ENCODE peak calls at places on chromosomes 7 and 10, in eight cellular contexts. C is small intestine, U is hepatocyte, L is foreskin keratinocyte, M is psoas muscle, A is heart left ventricle, H is GM23338, N is neural progenitor cell. Q is an unnamed sample.

GRCh38 chr7:99042957-99043356 is 101.0 kb downstream of the SMURF1 start:
- DNase-seq in N (no peak), A (no peak), L (no peak), H (no peak), C (no peak), M (no peak), U (no peak), Q (peak; percentile 66)

GRCh38 chr10:113326160-113327111 is 226.4 kb upstream of the HABP2 start:
- DNase-seq in U (peak; percentile 54), C (no peak), L (peak; percentile 60), N (peak; percentile 70), M (peak; percentile 79), H (peak; percentile 43), A (peak; percentile 54), Q (peak; percentile 82)

GRCh38 chr7:91128574-91129348 is 135.5 kb upstream of the FZD1 start:
- DNase-seq in L (no peak), U (no peak), C (no peak), A (no peak), N (peak; percentile 35), H (peak; percentile 42), M (no peak), Q (no peak)

GRCh38 chr7:94497874-94498670 is 11.5 kb upstream of the CASD1 start:
- DNase-seq in M (no peak), N (no peak), L (no peak), A (no peak), U (no peak), H (no peak), C (no peak), Q (no peak)

GRCh38 chr7:73526892-73527821 is 5.1 kb upstream of the BAZ1B start:
- DNase-seq in H (peak; percentile 45), M (no peak), C (no peak), A (no peak), N (peak; percentile 7), L (no peak), U (no peak), Q (peak; percentile 21)

GRCh38 chr7:68434857-68435256 is 1163.4 kb upstream of the AUTS2 start:
- DNase-seq in L (no peak), N (peak; percentile 20), H (no peak), U (no peak), A (no peak), M (no peak), C (no peak), Q (no peak)

GRCh38 chr7:137762334-137762733 is 84.4 kb downstream of the DGKI start:
- DNase-seq in C (no peak), U (no peak), L (no peak), A (no peak), N (no peak), M (no peak), H (no peak), Q (no peak)

GRCh38 chr10:100736144-100736808 is 9.1 kb upstream of the PAX2 start:
- DNase-seq in A (no peak), N (no peak), L (no peak), H (no peak), U (no peak), C (no peak), M (no peak), Q (no peak)

GRCh38 chr10:71077143-71077581 is 135.2 kb upstream of the UNC5B start:
- DNase-seq in L (peak; percentile 48), N (no peak), C (no peak), U (no peak), A (no peak), H (no peak), M (no peak), Q (no peak)

GRCh38 chr10:63563623-63564022 is 42.4 kb downstream of the REEP3 start:
- DNase-seq in M (no peak), N (no peak), U (no peak), A (no peak), C (no peak), L (no peak), H (no peak), Q (no peak)

GRCh38 chr7:127652333-127653248 is 597 bp downstream of the SND1 start:
- DNase-seq in A (no peak), U (no peak), N (no peak), L (peak; percentile 19), H (peak; percentile 40), M (no peak), C (peak; percentile 35), Q (peak; percentile 17)

GRCh38 chr10:97498841-97499560 is at the start of gene UBTD1:
- DNase-seq in U (peak; percentile 81), N (peak; percentile 78), L (peak; percentile 29), A (peak; percentile 72), H (peak; percentile 67), C (no peak), M (peak; percentile 63), Q (peak; percentile 39)

GRCh38 chr10:13831711-13832110 is 244.9 kb downstream of the PRPF18 start:
- DNase-seq in M (no peak), L (no peak), H (no peak), N (peak; percentile 43), C (no peak), A (peak; percentile 34), U (no peak), Q (no peak)

GRCh38 chr10:49759787-49760551 is 2.2 kb downstream of the OGDHL start:
- DNase-seq in U (no peak), N (no peak), A (no peak), C (no peak), H (peak; percentile 3), L (peak; percentile 22), M (no peak), Q (no peak)

GRCh38 chr7:4000139-4000538 is 682.0 kb upstream of the FOXK1 start:
- DNase-seq in M (no peak), U (no peak), H (peak; percentile 24), A (no peak), C (no peak), L (no peak), N (no peak), Q (no peak)

GRCh38 chr7:17041324-17041723 is 159.5 kb upstream of the AGR3 start:
- DNase-seq in N (no peak), C (peak; percentile 16), A (no peak), H (no peak), M (no peak), L (peak; percentile 83), U (no peak), Q (peak; percentile 97)

GRCh38 chr10:118674226-118674919 is 78.9 kb upstream of the PRLHR start:
- DNase-seq in A (no peak), U (no peak), H (no peak), L (no peak), M (no peak), N (no peak), C (no peak), Q (no peak)

GRCh38 chr7:70812511-70812910 is 319.4 kb upstream of the GALNT17 start:
- DNase-seq in C (no peak), M (no peak), A (no peak), H (peak; percentile 67), N (peak; percentile 52), L (no peak), U (no peak), Q (peak; percentile 7)

GRCh38 chr7:82507976-82508677 is 64.5 kb upstream of the CACNA2D1 start:
- DNase-seq in H (peak; percentile 46), U (peak; percentile 5), A (no peak), N (no peak), L (no peak), C (peak; percentile 74), M (no peak), Q (no peak)

GRCh38 chr7:29614229-29614628 is 50.6 kb downstream of the PRR15 start:
- DNase-seq in L (no peak), C (no peak), M (no peak), H (no peak), U (no peak), N (no peak), A (no peak), Q (no peak)
- H3K4me1 ChIP-seq in L (peaks cover 3% of the 10 kb centered on the region), C (no peaks in the 10 kb centered on the region), M (no peaks in the 10 kb centered on the region), H (peaks cover 20% of the 10 kb centered on the region), U (peaks cover 8% of the 10 kb centered on the region), N (peaks cover 11% of the 10 kb centered on the region), A (no peaks in the 10 kb centered on the region), Q (no peaks in the 10 kb centered on the region)

DNA sequence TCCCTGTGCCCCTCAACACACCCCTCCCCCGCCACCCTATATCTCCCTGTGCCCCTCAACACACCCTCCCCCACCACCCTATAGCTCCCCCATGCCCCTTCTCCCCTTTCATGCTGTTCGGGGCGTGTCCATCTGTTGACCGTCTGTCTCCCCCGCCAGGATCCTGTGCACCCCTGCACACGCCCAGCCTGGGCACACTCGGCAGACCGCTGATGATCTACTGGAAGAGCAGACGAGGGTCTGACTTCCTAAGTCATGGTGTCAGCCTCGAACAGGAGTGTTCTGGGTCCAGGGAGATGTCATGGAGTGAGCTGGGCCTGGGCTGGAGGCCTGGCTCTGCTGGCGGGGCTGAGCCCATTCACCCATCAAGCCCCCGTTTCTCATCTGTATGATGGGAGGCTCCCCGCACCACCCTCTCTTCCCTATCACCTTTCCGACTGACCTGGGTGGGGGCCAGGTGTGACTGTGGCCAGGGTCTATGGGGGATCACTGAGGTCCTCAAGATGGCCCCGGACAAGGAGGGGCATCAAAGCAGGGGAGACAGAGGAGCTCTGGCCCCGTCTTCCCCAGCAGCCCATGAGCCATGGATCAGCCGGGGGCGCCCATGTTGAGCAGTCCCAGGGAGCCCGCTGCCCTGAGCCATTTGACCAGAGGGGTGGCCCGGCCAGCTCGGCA is 48.3 kb downstream of the PDGFA start:
- DNase-seq in U (no peak), A (no peak), N (no peak), L (no peak), M (no peak), H (no peak), C (no peak), Q (no peak)
- H3K4me1 ChIP-seq in U (peaks cover 16% of the 10 kb centered on the region), A (no peaks in the 10 kb centered on the region), N (no peaks in the 10 kb centered on the region), L (peaks cover 3% of the 10 kb centered on the region), M (peaks cover 17% of the 10 kb centered on the region), H (no peaks in the 10 kb centered on the region), C (no peaks in the 10 kb centered on the region), Q (peaks cover 28% of the 10 kb centered on the region)

GRCh38 chr7:145219461-145219860 is 383.6 kb upstream of the TPK1 start:
- DNase-seq in L (no peak), H (no peak), N (no peak), M (no peak), U (no peak), C (no peak), A (no peak), Q (no peak)

DNA sequence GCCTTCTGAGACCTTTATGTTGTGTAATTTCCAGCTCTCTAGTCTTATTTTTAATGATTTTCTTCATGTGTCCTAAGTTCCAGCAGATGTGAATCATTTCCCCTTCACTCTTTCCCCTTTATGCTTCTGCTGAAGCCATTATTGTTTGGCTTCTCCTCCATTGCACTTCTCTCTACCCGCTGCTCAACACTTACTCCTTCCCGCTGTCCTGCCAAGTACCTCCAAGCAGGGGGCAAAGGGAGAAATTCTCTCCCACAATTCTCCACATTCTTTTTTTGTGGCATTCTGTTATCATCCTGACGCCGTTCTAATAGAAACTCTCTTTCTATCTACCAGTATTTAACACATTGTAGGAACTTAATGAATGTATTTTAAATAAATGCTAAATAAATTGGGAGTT is 388.9 kb upstream of the TPK1 start:
- DNase-seq in L (no peak), C (no peak), N (no peak), H (peak; percentile 1), A (no peak), M (no peak), U (no peak), Q (no peak)
- H3K4me1 ChIP-seq in L (no peaks in the 10 kb centered on the region), C (no peaks in the 10 kb centered on the region), N (peaks cover 7% of the 10 kb centered on the region), H (no peaks in the 10 kb centered on the region), A (no peaks in the 10 kb centered on the region), M (no peaks in the 10 kb centered on the region), U (no peaks in the 10 kb centered on the region), Q (no peaks in the 10 kb centered on the region)

DNA sequence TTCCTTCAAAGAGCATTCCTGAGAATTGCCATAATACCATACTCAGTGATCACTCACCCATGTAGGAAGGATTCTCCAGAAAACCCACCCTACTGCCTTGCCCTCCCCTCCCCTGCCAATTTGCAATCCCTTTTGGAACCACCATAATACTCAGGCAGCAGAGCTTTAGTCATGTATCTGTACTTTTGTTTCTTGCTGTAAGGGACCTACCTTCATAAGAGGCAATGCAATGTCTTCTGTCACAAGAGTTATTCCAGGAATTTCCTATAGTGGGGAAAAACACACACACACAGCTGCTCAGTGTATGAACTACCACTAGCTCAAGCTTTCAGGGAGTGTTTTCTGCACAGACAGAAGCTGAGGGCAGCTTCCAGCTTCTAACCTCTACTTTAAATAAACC is 67.0 kb downstream of the GSAP start:
- DNase-seq in M (no peak), U (no peak), C (no peak), N (no peak), H (no peak), A (no peak), L (no peak), Q (no peak)
- H3K4me1 ChIP-seq in M (peaks cover 6% of the 10 kb centered on the region), U (no peaks in the 10 kb centered on the region), C (no peaks in the 10 kb centered on the region), N (peaks cover 12% of the 10 kb centered on the region), H (peaks cover 28% of the 10 kb centered on the region), A (no peaks in the 10 kb centered on the region), L (no peaks in the 10 kb centered on the region), Q (no peaks in the 10 kb centered on the region)

Q was measured in A673.